ENCODE peak calls at places on chromosomes 12 and 14, in four cellular contexts. One of them, this sample, is unnamed.

GRCh38 chr12:122064780-122065588 is 13.6 kb upstream of the MLXIP start:
- DNase-seq in HuH-7: no peak
- DNase-seq in stimulated activated CD8-positive, alpha-beta memory T cell treated with anti-CD3 and anti-CD28 coated beads, Interleukin-7, amount 100 ng/mL, for 48 hours: no peak
- DNase-seq in activated naive CD8-positive, alpha-beta T cell treated with anti-CD3 and anti-CD28 coated beads, Interleukin-2, amount 50 U/mL, for 24 hours: no peak
- DNase-seq in this sample: no peak

GRCh38 chr14:68104518-68104917 is 284.9 kb downstream of the RAD51B start:
- DNase-seq in HuH-7: no peak
- DNase-seq in stimulated activated CD8-positive, alpha-beta memory T cell treated with anti-CD3 and anti-CD28 coated beads, Interleukin-7, amount 100 ng/mL, for 48 hours: no peak
- DNase-seq in activated naive CD8-positive, alpha-beta T cell treated with anti-CD3 and anti-CD28 coated beads, Interleukin-2, amount 50 U/mL, for 24 hours: no peak
- DNase-seq in this sample: no peak

GRCh38 chr12:57896437-57897201 is 44.7 kb upstream of the ATP23 start:
- DNase-seq in HuH-7: peak
- DNase-seq in stimulated activated CD8-positive, alpha-beta memory T cell treated with anti-CD3 and anti-CD28 coated beads, Interleukin-7, amount 100 ng/mL, for 48 hours: no peak
- DNase-seq in activated naive CD8-positive, alpha-beta T cell treated with anti-CD3 and anti-CD28 coated beads, Interleukin-2, amount 50 U/mL, for 24 hours: peak
- DNase-seq in this sample: no peak

GRCh38 chr12:52285172-52285745 is 6.1 kb downstream of the KRT81 start:
- DNase-seq in HuH-7: no peak
- DNase-seq in stimulated activated CD8-positive, alpha-beta memory T cell treated with anti-CD3 and anti-CD28 coated beads, Interleukin-7, amount 100 ng/mL, for 48 hours: no peak
- DNase-seq in activated naive CD8-positive, alpha-beta T cell treated with anti-CD3 and anti-CD28 coated beads, Interleukin-2, amount 50 U/mL, for 24 hours: no peak
- DNase-seq in this sample: no peak

GRCh38 chr12:122981036-122981471 is 573 bp downstream of the ARL6IP4 start:
- DNase-seq in HuH-7: no peak
- DNase-seq in stimulated activated CD8-positive, alpha-beta memory T cell treated with anti-CD3 and anti-CD28 coated beads, Interleukin-7, amount 100 ng/mL, for 48 hours: no peak
- DNase-seq in activated naive CD8-positive, alpha-beta T cell treated with anti-CD3 and anti-CD28 coated beads, Interleukin-2, amount 50 U/mL, for 24 hours: peak
- DNase-seq in this sample: no peak

GRCh38 chr12:77377116-77377515 is 311.7 kb upstream of the E2F7 start:
- DNase-seq in HuH-7: no peak
- DNase-seq in stimulated activated CD8-positive, alpha-beta memory T cell treated with anti-CD3 and anti-CD28 coated beads, Interleukin-7, amount 100 ng/mL, for 48 hours: no peak
- DNase-seq in activated naive CD8-positive, alpha-beta T cell treated with anti-CD3 and anti-CD28 coated beads, Interleukin-2, amount 50 U/mL, for 24 hours: no peak
- DNase-seq in this sample: no peak

GRCh38 chr12:101697197-101697929 is at the start of gene CHPT1:
- DNase-seq in HuH-7: peak
- DNase-seq in stimulated activated CD8-positive, alpha-beta memory T cell treated with anti-CD3 and anti-CD28 coated beads, Interleukin-7, amount 100 ng/mL, for 48 hours: peak
- DNase-seq in activated naive CD8-positive, alpha-beta T cell treated with anti-CD3 and anti-CD28 coated beads, Interleukin-2, amount 50 U/mL, for 24 hours: peak
- DNase-seq in this sample: peak

GRCh38 chr12:4271433-4272013 is 2.0 kb upstream of the CCND2 start:
- DNase-seq in HuH-7: no peak
- DNase-seq in stimulated activated CD8-positive, alpha-beta memory T cell treated with anti-CD3 and anti-CD28 coated beads, Interleukin-7, amount 100 ng/mL, for 48 hours: peak
- DNase-seq in activated naive CD8-positive, alpha-beta T cell treated with anti-CD3 and anti-CD28 coated beads, Interleukin-2, amount 50 U/mL, for 24 hours: peak
- DNase-seq in this sample: no peak

GRCh38 chr14:31877333-31877798 is 199.7 kb upstream of the ARHGAP5 start:
- DNase-seq in HuH-7: no peak
- DNase-seq in stimulated activated CD8-positive, alpha-beta memory T cell treated with anti-CD3 and anti-CD28 coated beads, Interleukin-7, amount 100 ng/mL, for 48 hours: no peak
- DNase-seq in activated naive CD8-positive, alpha-beta T cell treated with anti-CD3 and anti-CD28 coated beads, Interleukin-2, amount 50 U/mL, for 24 hours: no peak
- DNase-seq in this sample: no peak

GRCh38 chr12:66915312-66915904 is 236.5 kb upstream of the GRIP1 start:
- DNase-seq in HuH-7: no peak
- DNase-seq in stimulated activated CD8-positive, alpha-beta memory T cell treated with anti-CD3 and anti-CD28 coated beads, Interleukin-7, amount 100 ng/mL, for 48 hours: no peak
- DNase-seq in activated naive CD8-positive, alpha-beta T cell treated with anti-CD3 and anti-CD28 coated beads, Interleukin-2, amount 50 U/mL, for 24 hours: no peak
- DNase-seq in this sample: no peak

GRCh38 chr14:77007975-77008421 is 20.5 kb downstream of the IRF2BPL start:
- DNase-seq in HuH-7: no peak
- DNase-seq in stimulated activated CD8-positive, alpha-beta memory T cell treated with anti-CD3 and anti-CD28 coated beads, Interleukin-7, amount 100 ng/mL, for 48 hours: no peak
- DNase-seq in activated naive CD8-positive, alpha-beta T cell treated with anti-CD3 and anti-CD28 coated beads, Interleukin-2, amount 50 U/mL, for 24 hours: no peak
- DNase-seq in this sample: no peak

GRCh38 chr14:99755629-99756603 is 37.3 kb upstream of the EML1 start:
- DNase-seq in HuH-7: no peak
- DNase-seq in stimulated activated CD8-positive, alpha-beta memory T cell treated with anti-CD3 and anti-CD28 coated beads, Interleukin-7, amount 100 ng/mL, for 48 hours: no peak
- DNase-seq in activated naive CD8-positive, alpha-beta T cell treated with anti-CD3 and anti-CD28 coated beads, Interleukin-2, amount 50 U/mL, for 24 hours: no peak
- DNase-seq in this sample: no peak

GRCh38 chr12:85350356-85350755 is 70.3 kb downstream of the ALX1 start:
- DNase-seq in HuH-7: no peak
- DNase-seq in stimulated activated CD8-positive, alpha-beta memory T cell treated with anti-CD3 and anti-CD28 coated beads, Interleukin-7, amount 100 ng/mL, for 48 hours: no peak
- DNase-seq in activated naive CD8-positive, alpha-beta T cell treated with anti-CD3 and anti-CD28 coated beads, Interleukin-2, amount 50 U/mL, for 24 hours: no peak
- DNase-seq in this sample: no peak

GRCh38 chr14:74609721-74610120 is 2.3 kb downstream of the LTBP2 start:
- DNase-seq in HuH-7: no peak
- DNase-seq in stimulated activated CD8-positive, alpha-beta memory T cell treated with anti-CD3 and anti-CD28 coated beads, Interleukin-7, amount 100 ng/mL, for 48 hours: no peak
- DNase-seq in activated naive CD8-positive, alpha-beta T cell treated with anti-CD3 and anti-CD28 coated beads, Interleukin-2, amount 50 U/mL, for 24 hours: no peak
- DNase-seq in this sample: no peak

GRCh38 chr12:104714369-104714768 is 243.7 kb downstream of the SLC41A2 start:
- DNase-seq in HuH-7: no peak
- DNase-seq in stimulated activated CD8-positive, alpha-beta memory T cell treated with anti-CD3 and anti-CD28 coated beads, Interleukin-7, amount 100 ng/mL, for 48 hours: no peak
- DNase-seq in activated naive CD8-positive, alpha-beta T cell treated with anti-CD3 and anti-CD28 coated beads, Interleukin-2, amount 50 U/mL, for 24 hours: no peak
- DNase-seq in this sample: no peak

GRCh38 chr14:94176808-94177207 is 2.7 kb downstream of the PPP4R4 start:
- DNase-seq in HuH-7: no peak
- DNase-seq in stimulated activated CD8-positive, alpha-beta memory T cell treated with anti-CD3 and anti-CD28 coated beads, Interleukin-7, amount 100 ng/mL, for 48 hours: no peak
- DNase-seq in activated naive CD8-positive, alpha-beta T cell treated with anti-CD3 and anti-CD28 coated beads, Interleukin-2, amount 50 U/mL, for 24 hours: no peak
- DNase-seq in this sample: no peak

GRCh38 chr12:20463920-20464524 is 95.7 kb downstream of the PDE3A start:
- DNase-seq in HuH-7: peak
- DNase-seq in stimulated activated CD8-positive, alpha-beta memory T cell treated with anti-CD3 and anti-CD28 coated beads, Interleukin-7, amount 100 ng/mL, for 48 hours: no peak
- DNase-seq in activated naive CD8-positive, alpha-beta T cell treated with anti-CD3 and anti-CD28 coated beads, Interleukin-2, amount 50 U/mL, for 24 hours: no peak
- DNase-seq in this sample: no peak

GRCh38 chr14:54291491-54292191 is 105.2 kb upstream of the CDKN3 start:
- DNase-seq in HuH-7: peak
- DNase-seq in stimulated activated CD8-positive, alpha-beta memory T cell treated with anti-CD3 and anti-CD28 coated beads, Interleukin-7, amount 100 ng/mL, for 48 hours: no peak
- DNase-seq in activated naive CD8-positive, alpha-beta T cell treated with anti-CD3 and anti-CD28 coated beads, Interleukin-2, amount 50 U/mL, for 24 hours: no peak
- DNase-seq in this sample: no peak

GRCh38 chr12:124386661-124387509 is 92.0 kb downstream of the RFLNA start:
- DNase-seq in HuH-7: no peak
- DNase-seq in stimulated activated CD8-positive, alpha-beta memory T cell treated with anti-CD3 and anti-CD28 coated beads, Interleukin-7, amount 100 ng/mL, for 48 hours: no peak
- DNase-seq in activated naive CD8-positive, alpha-beta T cell treated with anti-CD3 and anti-CD28 coated beads, Interleukin-2, amount 50 U/mL, for 24 hours: no peak
- DNase-seq in this sample: no peak

GRCh38 chr14:101221549-101222160 is 318.1 kb upstream of the RTL1 start:
- DNase-seq in HuH-7: no peak
- DNase-seq in stimulated activated CD8-positive, alpha-beta memory T cell treated with anti-CD3 and anti-CD28 coated beads, Interleukin-7, amount 100 ng/mL, for 48 hours: no peak
- DNase-seq in activated naive CD8-positive, alpha-beta T cell treated with anti-CD3 and anti-CD28 coated beads, Interleukin-2, amount 50 U/mL, for 24 hours: no peak
- DNase-seq in this sample: no peak

GRCh38 chr14:102824832-102825231 is 47.6 kb downstream of the TRAF3 start:
- DNase-seq in HuH-7: no peak
- DNase-seq in stimulated activated CD8-positive, alpha-beta memory T cell treated with anti-CD3 and anti-CD28 coated beads, Interleukin-7, amount 100 ng/mL, for 48 hours: no peak
- DNase-seq in activated naive CD8-positive, alpha-beta T cell treated with anti-CD3 and anti-CD28 coated beads, Interleukin-2, amount 50 U/mL, for 24 hours: no peak
- DNase-seq in this sample: no peak

GRCh38 chr14:61266436-61267220 is 14.5 kb downstream of the TMEM30B start:
- DNase-seq in HuH-7: no peak
- DNase-seq in stimulated activated CD8-positive, alpha-beta memory T cell treated with anti-CD3 and anti-CD28 coated beads, Interleukin-7, amount 100 ng/mL, for 48 hours: no peak
- DNase-seq in activated naive CD8-positive, alpha-beta T cell treated with anti-CD3 and anti-CD28 coated beads, Interleukin-2, amount 50 U/mL, for 24 hours: no peak
- DNase-seq in this sample: no peak

GRCh38 chr12:74235342-74235741 is 302.3 kb upstream of the ATXN7L3B start:
- DNase-seq in HuH-7: no peak
- DNase-seq in stimulated activated CD8-positive, alpha-beta memory T cell treated with anti-CD3 and anti-CD28 coated beads, Interleukin-7, amount 100 ng/mL, for 48 hours: no peak
- DNase-seq in activated naive CD8-positive, alpha-beta T cell treated with anti-CD3 and anti-CD28 coated beads, Interleukin-2, amount 50 U/mL, for 24 hours: no peak
- DNase-seq in this sample: no peak

GRCh38 chr12:24854908-24855307 is 94.0 kb downstream of the BCAT1 start:
- DNase-seq in HuH-7: no peak
- DNase-seq in stimulated activated CD8-positive, alpha-beta memory T cell treated with anti-CD3 and anti-CD28 coated beads, Interleukin-7, amount 100 ng/mL, for 48 hours: no peak
- DNase-seq in activated naive CD8-positive, alpha-beta T cell treated with anti-CD3 and anti-CD28 coated beads, Interleukin-2, amount 50 U/mL, for 24 hours: no peak
- DNase-seq in this sample: no peak

GRCh38 chr12:27970391-27970980 is 2.0 kb downstream of the PTHLH start:
- DNase-seq in HuH-7: peak
- DNase-seq in stimulated activated CD8-positive, alpha-beta memory T cell treated with anti-CD3 and anti-CD28 coated beads, Interleukin-7, amount 100 ng/mL, for 48 hours: no peak
- DNase-seq in activated naive CD8-positive, alpha-beta T cell treated with anti-CD3 and anti-CD28 coated beads, Interleukin-2, amount 50 U/mL, for 24 hours: peak
- DNase-seq in this sample: no peak

This sample was measured in stimulated activated CD4-positive, alpha-beta T cell treated with anti-CD3 and anti-CD28 coated beads, Interleukin-15, amount 100 ng/mL, for 48 hours.